ENCODE peak calls at places on chromosomes 6 and 20, in four cellular contexts. B, A, R and Y are unnamed samples.
A peak's percentile ranks its signal among the peaks of the same experiment; 100 is the strongest.

GRCh38 chr6:132304891-132305305 is 96.4 kb downstream of the MOXD1 start:
- DNase-seq in A (peak; percentile 33), B (no peak), R (no peak), Y (peak; percentile 12)

GRCh38 chr6:117890172-117890571 is 16.9 kb upstream of the SLC35F1 start:
- DNase-seq in R (no peak), A (no peak), B (no peak), Y (no peak)

GRCh38 chr6:125791151-125791819 is 525 bp downstream of the NCOA7 start:
- DNase-seq in B (no peak), R (peak; percentile 52), A (peak; percentile 68), Y (no peak)

GRCh38 chr6:53888931-53889330 is 94.1 kb downstream of the LRRC1 start:
- DNase-seq in B (no peak), A (peak; percentile 32), R (peak; percentile 53), Y (no peak)

GRCh38 chr6:164042212-164042611 is 627.7 kb downstream of the QKI start:
- DNase-seq in A (no peak), R (no peak), B (no peak), Y (no peak)

GRCh38 chr6:170107606-170108222 is 183.2 kb downstream of the DLL1 start:
- DNase-seq in R (no peak), A (no peak), B (peak; percentile 34), Y (no peak)

GRCh38 chr6:2764610-2765165 is 505 bp upstream of the WRNIP1 start:
- DNase-seq in B (peak; percentile 61), R (peak; percentile 70), A (peak; percentile 82), Y (peak; percentile 67)

GRCh38 chr20:44642203-44643153 is 9.0 kb downstream of the ADA start:
- DNase-seq in R (peak; percentile 82), B (peak; percentile 81), A (peak; percentile 95), Y (peak; percentile 90)

GRCh38 chr6:25560851-25561250 is 91.2 kb upstream of the SCGN start:
- DNase-seq in R (no peak), B (no peak), A (no peak), Y (no peak)

GRCh38 chr6:166586424-166587156 is at the start of gene RAMACL:
- DNase-seq in B (no peak), R (no peak), A (no peak), Y (peak; percentile 56)

GRCh38 chr6:25138024-25138696 is 141.0 kb upstream of the CARMIL1 start:
- DNase-seq in B (peak; percentile 59), A (peak; percentile 86), R (peak; percentile 62), Y (peak; percentile 68)

GRCh38 chr20:13821876-13822275 is 37.0 kb downstream of the NDUFAF5 start:
- DNase-seq in A (peak; percentile 7), R (no peak), B (no peak), Y (no peak)

GRCh38 chr6:136710877-136711552 is 81.3 kb downstream of the MAP3K5 start:
- DNase-seq in A (no peak), R (no peak), B (no peak), Y (no peak)

GRCh38 chr20:53735536-53736050 is 142.0 kb upstream of the ZNF217 start:
- DNase-seq in A (peak; percentile 97), B (no peak), R (peak; percentile 92), Y (no peak)

GRCh38 chr20:8271727-8272126 is 139.7 kb downstream of the PLCB1 start:
- DNase-seq in B (no peak), A (peak; percentile 15), R (peak; percentile 15), Y (no peak)

GRCh38 chr6:142938510-142938909 is 6.5 kb downstream of the HIVEP2 start:
- DNase-seq in B (no peak), R (no peak), A (no peak), Y (no peak)

GRCh38 chr6:63403725-63404124 is 83.9 kb upstream of the LGSN start:
- DNase-seq in R (no peak), A (no peak), B (no peak), Y (no peak)

GRCh38 chr6:170050591-170051041 is 240.3 kb downstream of the DLL1 start:
- DNase-seq in B (peak; percentile 40), A (no peak), R (no peak), Y (no peak)

GRCh38 chr6:3490622-3490980 is 33.8 kb upstream of the SLC22A23 start:
- DNase-seq in A (peak; percentile 39), R (peak; percentile 23), B (no peak), Y (no peak)

GRCh38 chr6:9851541-9852380 is 563.1 kb downstream of the TFAP2A start:
- DNase-seq in B (no peak), R (peak; percentile 9), A (peak; percentile 1), Y (no peak)

GRCh38 chr20:56380375-56380774 is 11.6 kb downstream of the AURKA start:
- DNase-seq in A (peak; percentile 29), B (no peak), R (peak; percentile 88), Y (no peak)

GRCh38 chr6:111872521-111873177 is 603 bp downstream of the FYN start:
- DNase-seq in A (peak; percentile 48), R (peak; percentile 30), B (peak; percentile 71), Y (peak; percentile 82)

GRCh38 chr6:144064402-144064830 is 31.0 kb downstream of the SF3B5 start:
- DNase-seq in R (no peak), A (no peak), B (peak; percentile 58), Y (peak; percentile 35)

GRCh38 chr20:61753196-61753942 is 312.3 kb downstream of the TAF4 start:
- DNase-seq in A (peak; percentile 55), R (peak; percentile 55), B (peak; percentile 22), Y (no peak)

GRCh38 chr6:8084586-8084985 is 17.8 kb downstream of the EEF1E1 start:
- DNase-seq in B (no peak), A (peak; percentile 53), R (no peak), Y (no peak)

GRCh38 chr20:10131612-10132345 is 86.9 kb upstream of the SNAP25 start:
- DNase-seq in B (no peak), R (peak; percentile 67), A (peak; percentile 40), Y (peak; percentile 80)

DNA sequence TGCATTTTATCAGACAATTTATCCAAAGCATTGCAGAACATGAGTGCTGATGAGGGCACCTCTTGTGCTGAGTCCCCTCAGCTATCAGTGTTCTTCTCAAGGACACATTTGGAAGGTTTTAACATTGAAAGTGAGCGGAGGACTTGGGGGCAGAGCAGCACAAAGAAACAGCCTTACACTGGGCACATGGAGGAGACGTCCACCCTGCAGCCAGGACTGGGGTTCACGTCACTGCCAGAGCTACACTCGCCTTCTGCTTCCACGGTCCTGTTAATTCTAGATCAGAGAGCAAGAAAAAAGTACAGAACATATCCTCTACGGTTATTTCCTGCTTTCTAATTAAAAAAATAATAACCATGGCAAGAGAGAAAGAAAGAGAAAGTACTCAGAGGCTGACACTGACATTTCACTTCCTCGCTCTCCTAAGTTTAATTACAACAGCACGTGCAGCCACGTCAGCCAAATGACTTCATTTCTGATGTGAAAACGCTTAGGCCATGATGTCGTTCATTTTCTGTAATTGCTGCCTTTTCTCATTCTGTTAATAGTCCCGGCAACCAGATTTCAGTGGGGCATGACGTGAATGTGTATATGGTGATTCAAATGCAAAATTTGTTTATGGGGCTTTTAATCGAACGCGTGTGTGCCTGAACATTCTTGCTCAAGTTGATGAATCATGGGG is 5.1 kb downstream of the PRND start:
- DNase-seq in R (peak; percentile 82), A (peak; percentile 69), B (no peak), Y (no peak)
- H3K4me3 ChIP-seq in R (no peak overlapping the region), A (peak overlapping the region; percentile 22), B (no peak overlapping the region), Y (no peak overlapping the region)

GRCh38 chr6:16167219-16167618 is 38.3 kb downstream of the MYLIP start:
- DNase-seq in A (no peak), B (no peak), R (no peak), Y (no peak)
- H3K4me3 ChIP-seq in A (no peak overlapping the region), B (no peak overlapping the region), R (no peak overlapping the region), Y (no peak overlapping the region)

GRCh38 chr6:139370707-139371345 is 3.6 kb downstream of the CITED2 start:
- DNase-seq in A (no peak), R (peak; percentile 63), B (no peak), Y (no peak)

GRCh38 chr6:139370047-139370706 is 4.3 kb downstream of the CITED2 start:
- DNase-seq in R (peak; percentile 72), B (no peak), A (peak; percentile 79), Y (no peak)

GRCh38 chr6:139369068-139369467 is 5.4 kb downstream of the CITED2 start:
- DNase-seq in B (no peak), R (no peak), A (no peak), Y (no peak)

GRCh38 chr6:139368661-139369060 is 5.8 kb downstream of the CITED2 start:
- DNase-seq in A (no peak), B (no peak), R (no peak), Y (no peak)

GRCh38 chr6:139369568-139370046 is 4.8 kb downstream of the CITED2 start:
- DNase-seq in A (peak; percentile 82), R (peak; percentile 80), B (no peak), Y (no peak)
- H3K4me3 ChIP-seq in A (no peak overlapping the region), R (no peak overlapping the region), B (peak overlapping the region; percentile 80), Y (no peak overlapping the region)

DNA sequence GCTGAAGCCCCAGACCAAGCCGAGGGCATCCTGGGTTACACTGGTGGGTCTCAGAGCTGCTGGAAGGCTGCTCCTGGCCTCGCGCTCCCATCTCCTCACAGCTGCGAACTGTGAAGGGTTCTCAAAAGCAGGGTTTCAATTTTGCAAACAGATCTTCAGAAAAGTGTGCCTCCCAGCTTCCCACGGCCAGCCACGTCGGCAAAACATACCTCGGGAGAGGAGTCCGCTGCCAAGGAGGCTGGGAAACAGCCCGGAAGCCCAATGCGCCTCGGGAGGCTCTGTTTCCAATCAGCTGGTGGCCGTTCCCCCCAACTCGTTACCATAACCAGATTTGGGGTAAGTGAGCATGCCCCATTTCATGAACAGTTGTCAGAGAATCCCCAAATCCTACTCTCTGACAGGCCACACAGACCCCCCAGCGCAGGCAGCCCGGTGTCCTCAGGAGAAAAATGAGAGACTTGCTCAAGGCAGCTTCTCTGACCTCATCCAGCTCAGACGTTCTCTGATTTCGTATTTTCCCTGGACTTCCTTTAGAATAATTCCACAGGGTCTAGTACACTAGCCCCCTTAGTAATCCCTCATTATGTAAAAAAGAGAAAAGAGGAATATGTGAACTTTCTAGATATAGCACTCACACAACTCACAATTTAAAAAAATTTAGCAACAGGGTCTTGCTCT is 98.4 kb downstream of the SNX5 start:
- DNase-seq in R (peak; percentile 32), A (peak; percentile 34), B (no peak), Y (peak; percentile 72)
- H3K4me3 ChIP-seq in R (no peak overlapping the region), A (no peak overlapping the region), B (peak overlapping the region; percentile 28), Y (no peak overlapping the region)

DNA sequence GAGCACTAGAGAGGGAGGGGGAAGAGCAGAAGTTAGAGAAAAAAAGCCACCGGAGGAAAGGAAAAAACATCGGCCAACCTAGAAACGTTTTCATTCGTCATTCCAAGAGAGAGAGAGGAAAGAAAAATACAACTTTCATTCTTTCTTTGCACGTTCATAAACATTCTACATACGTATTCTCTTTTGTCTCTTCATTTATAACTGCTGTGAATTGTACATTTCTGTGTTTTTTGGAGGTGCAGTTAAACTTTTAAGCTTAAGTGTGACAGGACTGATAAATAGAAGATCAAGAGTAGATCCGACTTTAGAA is 2.0 kb downstream of the ID4 start:
- DNase-seq in R (peak; percentile 7), B (no peak), A (no peak), Y (no peak)
- H3K4me3 ChIP-seq in R (peak overlapping the region; percentile 78), B (peak overlapping the region; percentile 80), A (peak overlapping the region; percentile 57), Y (peak overlapping the region; percentile 82)